ENCODE peak calls at places on chromosomes 16 and 17, in nine cellular contexts. One of them, this sample, is unnamed. For H3K36me3, the result is how much of the 10 kb centered on the place peaks cover.

GRCh38 chr17:63447688-63448005 is 1.5 kb upstream of the CYB561 start:
- DNase-seq in HCT116: no peak
- DNase-seq in fibroblast of lung: no peak
- DNase-seq in brain microvascular endothelial cell: no peak
- DNase-seq in psoas muscle: no peak
- DNase-seq in hepatocyte: no peak
- DNase-seq in PC-3: no peak
- DNase-seq in CD4-positive, alpha-beta memory T cell: no peak
- DNase-seq in heart right ventricle: no peak
- DNase-seq in this sample: no peak

GRCh38 chr16:55133654-55134053 is 190.3 kb upstream of the IRX6 start:
- DNase-seq in HCT116: no peak
- DNase-seq in fibroblast of lung: no peak
- DNase-seq in brain microvascular endothelial cell: no peak
- DNase-seq in psoas muscle: no peak
- DNase-seq in hepatocyte: no peak
- DNase-seq in PC-3: no peak
- DNase-seq in CD4-positive, alpha-beta memory T cell: no peak
- DNase-seq in heart right ventricle: no peak
- DNase-seq in this sample: no peak

GRCh38 chr16:10123141-10123540 is 59.1 kb downstream of the GRIN2A start:
- DNase-seq in HCT116: no peak
- DNase-seq in fibroblast of lung: no peak
- DNase-seq in brain microvascular endothelial cell: peak
- DNase-seq in psoas muscle: no peak
- DNase-seq in hepatocyte: no peak
- DNase-seq in PC-3: peak
- DNase-seq in CD4-positive, alpha-beta memory T cell: no peak
- DNase-seq in heart right ventricle: no peak
- DNase-seq in this sample: no peak

GRCh38 chr17:82424001-82424862 is 5.8 kb upstream of the OGFOD3 start:
- DNase-seq in HCT116: peak
- DNase-seq in fibroblast of lung: peak
- DNase-seq in brain microvascular endothelial cell: peak
- DNase-seq in psoas muscle: no peak
- DNase-seq in hepatocyte: no peak
- DNase-seq in PC-3: peak
- DNase-seq in CD4-positive, alpha-beta memory T cell: no peak
- DNase-seq in heart right ventricle: no peak
- DNase-seq in this sample: peak

GRCh38 chr16:84177740-84178070 is 9.2 kb downstream of the TAF1C start:
- DNase-seq in HCT116: no peak
- DNase-seq in fibroblast of lung: no peak
- DNase-seq in brain microvascular endothelial cell: peak
- DNase-seq in psoas muscle: no peak
- DNase-seq in hepatocyte: no peak
- DNase-seq in PC-3: no peak
- DNase-seq in CD4-positive, alpha-beta memory T cell: no peak
- DNase-seq in heart right ventricle: no peak
- DNase-seq in this sample: no peak

GRCh38 chr17:29574732-29575510 is 6.4 kb downstream of the TP53I13 start:
- DNase-seq in HCT116: no peak
- DNase-seq in fibroblast of lung: no peak
- DNase-seq in brain microvascular endothelial cell: no peak
- DNase-seq in psoas muscle: peak
- DNase-seq in hepatocyte: peak
- DNase-seq in PC-3: no peak
- DNase-seq in CD4-positive, alpha-beta memory T cell: no peak
- DNase-seq in heart right ventricle: no peak
- DNase-seq in this sample: no peak

GRCh38 chr17:16217002-16217635 is at the start of gene PIGL:
- DNase-seq in HCT116: peak
- DNase-seq in fibroblast of lung: peak
- DNase-seq in brain microvascular endothelial cell: peak
- DNase-seq in psoas muscle: peak
- DNase-seq in hepatocyte: peak
- DNase-seq in PC-3: peak
- DNase-seq in CD4-positive, alpha-beta memory T cell: peak
- DNase-seq in heart right ventricle: peak
- DNase-seq in this sample: peak

GRCh38 chr17:66431910-66432309 is 129.5 kb downstream of the PRKCA start:
- DNase-seq in HCT116: no peak
- DNase-seq in fibroblast of lung: peak
- DNase-seq in brain microvascular endothelial cell: peak
- DNase-seq in psoas muscle: no peak
- DNase-seq in hepatocyte: no peak
- DNase-seq in PC-3: peak
- DNase-seq in CD4-positive, alpha-beta memory T cell: no peak
- DNase-seq in heart right ventricle: no peak
- DNase-seq in this sample: no peak

GRCh38 chr17:927611-928461 is 51.7 kb downstream of the NXN start:
- DNase-seq in HCT116: peak
- DNase-seq in fibroblast of lung: peak
- DNase-seq in brain microvascular endothelial cell: peak
- DNase-seq in psoas muscle: no peak
- DNase-seq in hepatocyte: peak
- DNase-seq in PC-3: peak
- DNase-seq in CD4-positive, alpha-beta memory T cell: no peak
- DNase-seq in heart right ventricle: no peak
- DNase-seq in this sample: peak

GRCh38 chr17:35243459-35244204 is 760 bp downstream of the SLFN5 start:
- DNase-seq in HCT116: no peak
- DNase-seq in fibroblast of lung: peak
- DNase-seq in brain microvascular endothelial cell: peak
- DNase-seq in psoas muscle: peak
- DNase-seq in hepatocyte: peak
- DNase-seq in PC-3: peak
- DNase-seq in CD4-positive, alpha-beta memory T cell: peak
- DNase-seq in heart right ventricle: peak
- DNase-seq in this sample: peak

GRCh38 chr16:54462151-54462651 is 175.6 kb upstream of the IRX3 start:
- DNase-seq in HCT116: no peak
- DNase-seq in fibroblast of lung: no peak
- DNase-seq in brain microvascular endothelial cell: peak
- DNase-seq in psoas muscle: no peak
- DNase-seq in hepatocyte: no peak
- DNase-seq in PC-3: no peak
- DNase-seq in CD4-positive, alpha-beta memory T cell: no peak
- DNase-seq in heart right ventricle: no peak
- DNase-seq in this sample: no peak

GRCh38 chr17:17723354-17724261 is 42.4 kb downstream of the RAI1 start:
- DNase-seq in HCT116: no peak
- DNase-seq in fibroblast of lung: peak
- DNase-seq in brain microvascular endothelial cell: peak
- DNase-seq in psoas muscle: no peak
- DNase-seq in hepatocyte: peak
- DNase-seq in PC-3: no peak
- DNase-seq in CD4-positive, alpha-beta memory T cell: peak
- DNase-seq in heart right ventricle: no peak
- DNase-seq in this sample: no peak

DNA sequence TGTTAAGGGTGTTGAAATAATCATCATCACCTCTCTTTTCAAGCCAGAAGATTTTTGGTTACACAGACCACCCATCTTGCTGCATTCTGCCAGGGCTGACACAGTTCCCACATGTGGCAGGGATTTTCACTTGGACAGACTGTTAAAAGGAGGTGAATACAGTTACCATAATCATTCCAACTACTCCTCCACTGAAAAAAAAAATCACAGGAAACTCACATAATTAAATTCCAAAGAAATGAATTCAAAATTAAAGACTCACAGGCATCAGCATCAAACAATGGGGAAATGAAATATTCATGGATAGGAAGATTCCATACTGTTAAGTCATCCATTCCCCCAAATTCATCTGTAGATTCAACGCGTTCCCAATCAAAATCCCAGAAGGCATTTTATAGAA is 209.4 kb downstream of the MRTFB start:
- DNase-seq in HCT116: no peak
- DNase-seq in fibroblast of lung: no peak
- DNase-seq in brain microvascular endothelial cell: no peak
- DNase-seq in psoas muscle: no peak
- DNase-seq in hepatocyte: no peak
- DNase-seq in PC-3: no peak
- DNase-seq in CD4-positive, alpha-beta memory T cell: no peak
- DNase-seq in heart right ventricle: no peak
- DNase-seq in this sample: no peak
- H3K36me3 ChIP-seq in HCT116: under half
- H3K36me3 ChIP-seq in fibroblast of lung: under half
- H3K36me3 ChIP-seq in brain microvascular endothelial cell: under half
- H3K36me3 ChIP-seq in psoas muscle: under half
- H3K36me3 ChIP-seq in hepatocyte: under half
- H3K36me3 ChIP-seq in PC-3: under half
- H3K36me3 ChIP-seq in CD4-positive, alpha-beta memory T cell: under half
- H3K36me3 ChIP-seq in heart right ventricle: under half
- H3K36me3 ChIP-seq in this sample: under half

GRCh38 chr16:89739383-89739782 is 18.0 kb downstream of the ZNF276 start:
- DNase-seq in HCT116: no peak
- DNase-seq in fibroblast of lung: no peak
- DNase-seq in brain microvascular endothelial cell: no peak
- DNase-seq in psoas muscle: no peak
- DNase-seq in hepatocyte: no peak
- DNase-seq in PC-3: no peak
- DNase-seq in CD4-positive, alpha-beta memory T cell: no peak
- DNase-seq in heart right ventricle: no peak
- DNase-seq in this sample: no peak

GRCh38 chr16:89738538-89739317 is 17.4 kb downstream of the ZNF276 start:
- DNase-seq in HCT116: no peak
- DNase-seq in fibroblast of lung: no peak
- DNase-seq in brain microvascular endothelial cell: no peak
- DNase-seq in psoas muscle: no peak
- DNase-seq in hepatocyte: no peak
- DNase-seq in PC-3: no peak
- DNase-seq in CD4-positive, alpha-beta memory T cell: no peak
- DNase-seq in heart right ventricle: no peak
- DNase-seq in this sample: no peak

GRCh38 chr16:89742948-89743347 is 21.6 kb downstream of the ZNF276 start:
- DNase-seq in HCT116: no peak
- DNase-seq in fibroblast of lung: no peak
- DNase-seq in brain microvascular endothelial cell: no peak
- DNase-seq in psoas muscle: no peak
- DNase-seq in hepatocyte: no peak
- DNase-seq in PC-3: no peak
- DNase-seq in CD4-positive, alpha-beta memory T cell: no peak
- DNase-seq in heart right ventricle: no peak
- DNase-seq in this sample: no peak

GRCh38 chr16:89744813-89745212 is 23.5 kb downstream of the ZNF276 start:
- DNase-seq in HCT116: no peak
- DNase-seq in fibroblast of lung: no peak
- DNase-seq in brain microvascular endothelial cell: no peak
- DNase-seq in psoas muscle: no peak
- DNase-seq in hepatocyte: no peak
- DNase-seq in PC-3: no peak
- DNase-seq in CD4-positive, alpha-beta memory T cell: no peak
- DNase-seq in heart right ventricle: peak
- DNase-seq in this sample: no peak

GRCh38 chr16:89741342-89742014 is 20.1 kb downstream of the ZNF276 start:
- DNase-seq in HCT116: no peak
- DNase-seq in fibroblast of lung: no peak
- DNase-seq in brain microvascular endothelial cell: no peak
- DNase-seq in psoas muscle: no peak
- DNase-seq in hepatocyte: no peak
- DNase-seq in PC-3: no peak
- DNase-seq in CD4-positive, alpha-beta memory T cell: no peak
- DNase-seq in heart right ventricle: no peak
- DNase-seq in this sample: no peak
- H3K36me3 ChIP-seq in HCT116: half or more
- H3K36me3 ChIP-seq in fibroblast of lung: under half
- H3K36me3 ChIP-seq in brain microvascular endothelial cell: under half
- H3K36me3 ChIP-seq in psoas muscle: under half
- H3K36me3 ChIP-seq in hepatocyte: under half
- H3K36me3 ChIP-seq in PC-3: under half
- H3K36me3 ChIP-seq in CD4-positive, alpha-beta memory T cell: under half
- H3K36me3 ChIP-seq in heart right ventricle: under half
- H3K36me3 ChIP-seq in this sample: half or more

DNA sequence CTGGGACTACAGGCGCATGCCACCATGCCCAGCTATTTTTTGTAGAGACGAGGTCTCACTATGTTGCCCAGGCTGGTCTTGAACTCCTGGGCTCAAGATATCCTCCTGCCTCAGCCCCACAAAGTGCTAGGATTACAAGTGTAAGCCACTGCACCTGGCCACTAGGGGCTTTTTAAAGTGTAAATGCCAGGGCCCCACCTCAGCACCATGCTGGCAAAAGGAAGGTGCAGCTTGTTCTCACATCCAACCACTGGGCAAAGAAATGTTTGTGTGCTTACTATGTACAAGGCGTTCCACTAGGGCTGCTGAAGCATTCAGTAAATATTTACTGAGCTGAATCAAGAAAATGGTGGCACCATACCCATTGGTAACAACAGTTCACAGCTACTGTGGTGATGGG is 22.6 kb downstream of the COG1 start:
- DNase-seq in HCT116: no peak
- DNase-seq in fibroblast of lung: no peak
- DNase-seq in brain microvascular endothelial cell: no peak
- DNase-seq in psoas muscle: no peak
- DNase-seq in hepatocyte: no peak
- DNase-seq in PC-3: peak
- DNase-seq in CD4-positive, alpha-beta memory T cell: no peak
- DNase-seq in heart right ventricle: no peak
- DNase-seq in this sample: no peak
- H3K36me3 ChIP-seq in HCT116: under half
- H3K36me3 ChIP-seq in fibroblast of lung: under half
- H3K36me3 ChIP-seq in brain microvascular endothelial cell: under half
- H3K36me3 ChIP-seq in psoas muscle: half or more
- H3K36me3 ChIP-seq in hepatocyte: under half
- H3K36me3 ChIP-seq in PC-3: under half
- H3K36me3 ChIP-seq in CD4-positive, alpha-beta memory T cell: under half
- H3K36me3 ChIP-seq in heart right ventricle: under half
- H3K36me3 ChIP-seq in this sample: under half

GRCh38 chr16:28104404-28104803 is 40.9 kb upstream of the GSG1L start:
- DNase-seq in HCT116: no peak
- DNase-seq in fibroblast of lung: no peak
- DNase-seq in brain microvascular endothelial cell: no peak
- DNase-seq in psoas muscle: no peak
- DNase-seq in hepatocyte: no peak
- DNase-seq in PC-3: no peak
- DNase-seq in CD4-positive, alpha-beta memory T cell: no peak
- DNase-seq in heart right ventricle: no peak
- DNase-seq in this sample: no peak
- H3K36me3 ChIP-seq in HCT116: half or more
- H3K36me3 ChIP-seq in fibroblast of lung: half or more
- H3K36me3 ChIP-seq in brain microvascular endothelial cell: half or more
- H3K36me3 ChIP-seq in psoas muscle: half or more
- H3K36me3 ChIP-seq in hepatocyte: under half
- H3K36me3 ChIP-seq in PC-3: half or more
- H3K36me3 ChIP-seq in CD4-positive, alpha-beta memory T cell: half or more
- H3K36me3 ChIP-seq in heart right ventricle: under half
- H3K36me3 ChIP-seq in this sample: half or more

This sample was measured in SJCRH30.